ENCODE peak calls at places on chromosomes 12 and 14, in six cellular contexts. W is A549, V is endothelial cell of umbilical vein, Z is AG10803, L is hepatocyte, G is cardiac muscle cell. U is an unnamed sample.

GRCh38 chr14:33335366-33335765 is 396.7 kb downstream of the NPAS3 start:
- DNase-seq in W (no peak), L (no peak), G (no peak), Z (no peak), V (no peak), U (no peak)

GRCh38 chr12:85057370-85057963 is 21.3 kb downstream of the LRRIQ1 start:
- DNase-seq in L (peak), W (peak), V (peak), Z (peak), G (peak), U (peak)

GRCh38 chr14:69473271-69473670 is 11.3 kb upstream of the PLEKHD1 start:
- DNase-seq in W (no peak), L (no peak), V (no peak), Z (no peak), G (no peak), U (no peak)

GRCh38 chr12:52442600-52443061 is 8.5 kb upstream of the KRT75 start:
- DNase-seq in Z (peak), V (no peak), L (peak), G (peak), W (peak), U (no peak)

GRCh38 chr12:87518508-87518907 is 510.7 kb downstream of the C12orf50 start:
- DNase-seq in Z (no peak), W (no peak), V (no peak), G (no peak), L (no peak), U (no peak)

GRCh38 chr12:110537605-110538409 is 35.7 kb downstream of the RAD9B start:
- DNase-seq in W (no peak), V (no peak), Z (no peak), G (peak), L (peak), U (no peak)

GRCh38 chr14:39102265-39102968 is 618 bp downstream of the SEC23A start:
- DNase-seq in W (peak), L (peak), Z (no peak), V (peak), G (no peak), U (no peak)

GRCh38 chr12:6575648-6576047 is 7.6 kb upstream of the NOP2 start:
- DNase-seq in G (no peak), L (no peak), V (no peak), Z (no peak), W (no peak), U (no peak)

GRCh38 chr14:89201645-89202044 is 215.4 kb downstream of the FOXN3 start:
- DNase-seq in W (no peak), G (no peak), V (no peak), L (no peak), Z (no peak), U (no peak)

GRCh38 chr14:65834812-65835211 is 422.3 kb downstream of the FUT8 start:
- DNase-seq in W (no peak), Z (no peak), G (no peak), V (no peak), L (no peak), U (no peak)

GRCh38 chr12:91422811-91423210 is 240.2 kb upstream of the DCN start:
- DNase-seq in Z (no peak), G (no peak), L (no peak), V (no peak), W (no peak), U (no peak)

GRCh38 chr14:64770751-64771150 is 66.5 kb downstream of the PLEKHG3 start:
- DNase-seq in W (no peak), Z (no peak), V (no peak), L (no peak), G (no peak), U (no peak)

GRCh38 chr14:65318636-65319506 is 93.7 kb upstream of the FUT8 start:
- DNase-seq in G (no peak), W (no peak), L (no peak), V (no peak), Z (no peak), U (no peak)

GRCh38 chr14:91419044-91419397 is 1.4 kb upstream of the CCDC88C start:
- DNase-seq in W (no peak), G (no peak), V (no peak), L (no peak), Z (no peak), U (no peak)

GRCh38 chr14:33016611-33017010 is 77.9 kb downstream of the NPAS3 start:
- DNase-seq in Z (peak), W (no peak), V (no peak), L (no peak), G (no peak), U (no peak)

GRCh38 chr12:21500786-21501257 is 613 bp downstream of the RECQL start:
- DNase-seq in W (no peak), L (no peak), V (no peak), G (no peak), Z (no peak), U (no peak)

DNA sequence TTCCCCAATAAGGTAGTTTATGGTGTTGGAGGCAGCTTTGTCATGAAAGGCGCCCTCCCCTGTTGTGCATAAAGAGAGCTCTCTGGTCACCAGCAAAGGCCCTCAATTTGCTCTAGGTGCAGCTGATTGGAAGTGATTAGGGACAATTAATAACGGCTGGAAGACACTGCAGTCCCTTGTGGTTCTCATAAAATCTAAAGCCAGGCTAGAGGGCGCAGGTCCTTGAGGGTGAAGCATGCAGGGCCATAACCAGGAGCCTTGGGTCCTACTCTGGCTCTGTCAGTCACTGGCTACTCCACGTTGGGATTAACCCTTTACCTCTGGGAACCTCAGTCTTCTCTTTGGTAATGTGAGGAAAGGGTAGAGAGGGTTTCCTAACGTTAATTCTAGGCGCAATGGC is 1.9 kb downstream of the DAAM1 start:
- DNase-seq in W (peak), V (no peak), G (peak), L (peak), Z (peak), U (peak)
- TF ChIP-seq CTCF in W (no peak), V (no peak), G (peak), L (no peak), Z (peak), U (no peak)

GRCh38 chr14:62062645-62063044 is 300.4 kb downstream of the SNAPC1 start:
- DNase-seq in V (no peak), G (no peak), L (no peak), Z (no peak), W (no peak), U (no peak)

GRCh38 chr14:62053188-62053587 is 291.0 kb downstream of the SNAPC1 start:
- DNase-seq in L (no peak), G (no peak), W (no peak), Z (peak), V (no peak), U (no peak)

DNA sequence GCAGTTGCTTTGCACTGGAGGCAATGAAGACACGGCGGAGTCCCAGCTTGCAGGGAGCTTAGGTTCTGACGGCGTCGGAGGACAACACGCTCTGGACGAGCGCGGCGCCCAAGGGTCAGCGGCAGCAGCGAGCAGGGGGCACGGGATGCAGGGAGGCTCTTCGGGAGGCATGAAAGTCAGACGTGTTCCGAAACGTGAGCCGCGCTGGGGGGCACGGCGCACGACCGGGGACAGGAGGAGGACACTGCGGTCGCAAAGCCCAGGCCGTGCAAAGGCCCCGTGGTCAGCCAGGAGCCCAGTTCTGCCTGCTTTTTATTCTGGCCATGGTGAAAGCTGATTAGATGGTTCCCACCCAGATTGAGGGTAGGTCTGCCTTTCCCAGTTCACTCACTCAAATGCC is 294.6 kb downstream of the SNAPC1 start:
- DNase-seq in L (no peak), G (no peak), Z (no peak), W (no peak), V (no peak), U (no peak)
- TF ChIP-seq CTCF in L (no peak), G (no peak), Z (no peak), W (no peak), V (no peak), U (no peak)

GRCh38 chr14:57293851-57294837 is 25.4 kb downstream of the AP5M1 start:
- DNase-seq in L (peak), G (no peak), V (peak), W (no peak), Z (peak), U (no peak)
- TF ChIP-seq CTCF in L (peak), G (peak), V (no peak), W (peak), Z (peak), U (peak)

DNA sequence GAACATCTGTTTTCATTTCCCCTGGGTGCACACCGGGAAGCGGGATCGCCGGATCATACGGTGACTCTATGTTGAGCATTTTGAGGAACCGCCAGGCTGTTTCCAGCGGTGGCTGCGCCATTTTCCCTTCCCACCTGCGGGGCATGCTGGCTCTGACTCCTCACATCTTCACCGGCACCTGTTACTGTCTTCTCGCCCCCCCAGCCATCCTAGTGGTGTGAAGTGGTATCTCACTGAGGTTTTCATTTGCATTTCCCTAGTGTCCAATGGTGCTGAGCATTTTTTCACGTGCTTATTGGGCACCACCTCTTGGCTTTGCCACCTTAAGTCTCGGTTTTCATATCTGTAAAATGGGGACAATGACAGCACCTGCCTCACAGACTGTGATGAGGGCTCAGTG is 44.1 kb upstream of the EML1 start:
- DNase-seq in W (no peak), V (no peak), L (no peak), Z (no peak), G (no peak), U (no peak)
- TF ChIP-seq CTCF in W (no peak), V (peak), L (no peak), Z (peak), G (peak), U (peak)